ENCODE peak calls at places on chromosome 11, in ten cellular contexts. O, V, J, I, E, W, K, F, D and L are unnamed samples.

GRCh38 chr11:102345923-102346322 is 1.1 kb upstream of the BIRC2 start:
- DNase-seq in E (no peak), K (no peak), W (peak), O (no peak), V (no peak), I (no peak), F (peak), J (no peak), D (no peak), L (no peak)

GRCh38 chr11:19605500-19606371 is 106.9 kb upstream of the NAV2 start:
- DNase-seq in W (no peak), E (no peak), I (no peak), F (no peak), D (no peak), K (no peak), O (peak), J (no peak), V (no peak), L (no peak)

GRCh38 chr11:36577859-36578258 is 10.1 kb downstream of the RAG1 start:
- DNase-seq in O (no peak), I (no peak), F (peak), E (no peak), D (no peak), K (no peak), V (no peak), W (peak), J (no peak), L (no peak)

GRCh38 chr11:81059356-81059755 is 1618.5 kb upstream of the TENM4 start:
- DNase-seq in J (no peak), O (no peak), D (no peak), E (no peak), K (no peak), W (no peak), F (no peak), V (no peak), I (no peak), L (no peak)

GRCh38 chr11:33177676-33178336 is 16.5 kb upstream of the CSTF3 start:
- DNase-seq in F (no peak), O (no peak), V (no peak), W (no peak), J (no peak), E (no peak), I (no peak), D (no peak), K (no peak), L (no peak)

GRCh38 chr11:79353706-79354105 is 87.1 kb downstream of the TENM4 start:
- DNase-seq in D (no peak), J (no peak), F (no peak), O (no peak), W (no peak), I (no peak), K (no peak), E (no peak), V (no peak), L (no peak)

GRCh38 chr11:113448311-113448666 is 26.9 kb downstream of the DRD2 start:
- DNase-seq in E (no peak), I (no peak), W (no peak), D (no peak), O (no peak), F (peak), K (no peak), J (no peak), V (no peak), L (no peak)

GRCh38 chr11:36619502-36619901 is 21.5 kb upstream of the RAG2 start:
- DNase-seq in J (no peak), I (no peak), K (no peak), F (no peak), O (no peak), V (no peak), E (no peak), D (no peak), W (no peak), L (no peak)

GRCh38 chr11:44985721-44986120 is 35.0 kb upstream of the TP53I11 start:
- DNase-seq in I (no peak), O (no peak), F (no peak), J (no peak), E (no peak), V (peak), D (no peak), W (no peak), K (no peak), L (no peak)

GRCh38 chr11:9219115-9219514 is 46.0 kb downstream of the DENND5A start:
- DNase-seq in J (no peak), W (no peak), O (no peak), E (no peak), K (no peak), D (no peak), F (no peak), V (no peak), I (no peak), L (no peak)

GRCh38 chr11:17395978-17396377 is 7.5 kb upstream of the KCNJ11 start:
- DNase-seq in E (no peak), V (no peak), I (no peak), D (no peak), O (no peak), F (no peak), K (no peak), J (no peak), W (no peak), L (no peak)

GRCh38 chr11:65452806-65453490 is 30.4 kb downstream of the NEAT1 start:
- DNase-seq in D (no peak), F (peak), E (peak), W (peak), V (no peak), K (no peak), O (no peak), J (no peak), I (no peak), L (no peak)

GRCh38 chr11:33899383-33900037 is 7.6 kb upstream of the LMO2 start:
- DNase-seq in K (peak), W (peak), I (no peak), D (no peak), O (peak), J (no peak), E (peak), F (peak), V (no peak), L (no peak)

GRCh38 chr11:95254139-95254704 is 23.2 kb upstream of the SESN3 start:
- DNase-seq in K (peak), O (peak), V (peak), J (peak), I (peak), D (peak), E (peak), W (peak), F (peak), L (peak)

GRCh38 chr11:3221408-3222002 is 2.9 kb upstream of the MRGPRG start:
- DNase-seq in O (no peak), I (no peak), V (no peak), W (no peak), D (no peak), E (no peak), J (no peak), F (no peak), K (no peak), L (no peak)

GRCh38 chr11:111785886-111786412 is 19.8 kb upstream of the PPP2R1B start:
- DNase-seq in I (no peak), W (no peak), E (no peak), K (no peak), D (no peak), V (no peak), O (no peak), J (no peak), F (no peak), L (no peak)

GRCh38 chr11:118929496-118930151 is 3.9 kb upstream of the BCL9L start:
- DNase-seq in O (peak), W (peak), I (peak), K (no peak), F (peak), E (peak), J (peak), V (peak), D (peak), L (peak)

GRCh38 chr11:19953909-19954308 is 206.4 kb downstream of the DBX1 start:
- DNase-seq in I (no peak), O (no peak), K (peak), J (no peak), W (peak), V (no peak), F (peak), E (no peak), D (no peak), L (no peak)